ENCODE peak calls at places on chromosomes 7 and 10, in four cellular contexts. X is Right ventricle myocardium superior, R is H7, H is fibroblast of lung. G is an unnamed sample.

GRCh38 chr10:97434055-97434454 is 8.1 kb downstream of the PGAM1 start:
- DNase-seq in X (no peak), R (no peak), H (no peak), G (no peak)

GRCh38 chr7:114879554-114879953 is 42.3 kb upstream of the MDFIC start:
- DNase-seq in X (no peak), R (no peak), H (peak), G (no peak)

GRCh38 chr10:76168437-76168836 is 737.0 kb downstream of the LRMDA start:
- DNase-seq in X (no peak), R (no peak), H (no peak), G (no peak)

GRCh38 chr7:521221-522070 is 1.8 kb upstream of the PDGFA start:
- DNase-seq in X (peak), R (peak), H (peak), G (peak)

GRCh38 chr7:141076377-141076776 is 2.5 kb downstream of the TMEM178B start:
- DNase-seq in X (no peak), R (peak), H (no peak), G (no peak)

GRCh38 chr10:122301811-122302115 is 30.7 kb downstream of the BTBD16 start:
- DNase-seq in X (no peak), R (no peak), H (no peak), G (no peak)

GRCh38 chr10:110208614-110209398 is 1.4 kb downstream of the MXI1 start:
- DNase-seq in X (peak), R (peak), H (peak), G (peak)

GRCh38 chr10:5840314-5841307 is 27.4 kb upstream of the GDI2 start:
- DNase-seq in X (peak), R (peak), H (peak), G (peak)

GRCh38 chr7:152395115-152395514 is 40.7 kb downstream of the KMT2C start:
- DNase-seq in X (no peak), R (no peak), H (peak), G (no peak)

GRCh38 chr7:13352677-13353076 is 636.8 kb downstream of the ETV1 start:
- DNase-seq in X (no peak), R (no peak), H (no peak), G (no peak)